ENCODE peak calls at places on chromosomes 5 and 9, in four cellular contexts. H is stimulated activated naive CD4-positive, alpha-beta T cell; N is H9; A is NCI-H2029. Y is an unnamed sample.

GRCh38 chr5:19795218-19795617 is 192.8 kb downstream of the CDH18 start:
- DNase-seq in A (no peak), N (no peak), H (no peak), Y (no peak)

GRCh38 chr5:151469992-151470391 is 22.6 kb downstream of the SLC36A1 start:
- DNase-seq in A (peak; percentile 92), N (no peak), H (no peak), Y (no peak)

GRCh38 chr9:121718063-121718462 is 66.6 kb downstream of the DAB2IP start:
- DNase-seq in H (no peak), A (no peak), N (no peak), Y (no peak)

GRCh38 chr5:9483251-9483650 is 62.6 kb downstream of the SEMA5A start:
- DNase-seq in N (no peak), H (no peak), A (no peak), Y (no peak)

GRCh38 chr5:502325-503079 is 21.7 kb downstream of the SLC9A3 start:
- DNase-seq in A (no peak), N (no peak), H (no peak), Y (no peak)

GRCh38 chr5:4020386-4020785 is 424.8 kb downstream of the IRX1 start:
- DNase-seq in N (no peak), A (no peak), H (no peak), Y (no peak)

GRCh38 chr5:172660974-172661373 is 19.9 kb downstream of the NEURL1B start:
- DNase-seq in A (no peak), H (no peak), N (no peak), Y (no peak)

GRCh38 chr5:111548312-111548930 is 36.1 kb upstream of the STARD4 start:
- DNase-seq in H (no peak), A (no peak), N (no peak), Y (no peak)

GRCh38 chr5:86861514-86861913 is 243.8 kb downstream of the COX7C start:
- DNase-seq in A (no peak), H (no peak), N (no peak), Y (no peak)

GRCh38 chr5:38853753-38854470 is 8.1 kb downstream of the OSMR start:
- DNase-seq in N (no peak), H (no peak), A (no peak), Y (no peak)

GRCh38 chr5:173353070-173353379 is 24.8 kb upstream of the STC2 start:
- DNase-seq in H (no peak), A (no peak), N (no peak), Y (no peak)

GRCh38 chr9:74366111-74366510 is 131.0 kb upstream of the RORB start:
- DNase-seq in A (no peak), N (no peak), H (no peak), Y (no peak)

GRCh38 chr9:23826120-23826629 is at the start of gene ELAVL2:
- DNase-seq in A (peak; percentile 83), H (peak; percentile 7), N (peak; percentile 99), Y (peak; percentile 87)

Y was measured in AG09319.